ENCODE peak calls at places on chromosomes 7 and 10, in nine cellular contexts. M is AG10803; O is heart right ventricle; G is HCT116; U is Panc1; E is kidney; R is suprapubic skin; W is prostate gland; A is CD8-positive, alpha-beta T cell. F is an unnamed sample.

GRCh38 chr10:123241391-123242141 is 87.4 kb downstream of the BUB3 start:
- DNase-seq in M (no peak), W (no peak), E (no peak), U (no peak), A (peak), R (no peak), O (no peak), G (no peak), F (peak)

GRCh38 chr10:69684020-69684980 is 54.3 kb downstream of the FAM241B start:
- DNase-seq in O (peak), W (peak), R (no peak), E (peak), U (no peak), A (no peak), G (no peak), M (no peak), F (no peak)

GRCh38 chr10:31977440-31978157 is 49.0 kb upstream of the ARHGAP12 start:
- DNase-seq in A (no peak), G (no peak), R (no peak), M (peak), U (no peak), O (no peak), W (no peak), E (no peak), F (peak)

GRCh38 chr10:122786269-122786668 is 59.4 kb downstream of the CUZD1 start:
- DNase-seq in W (no peak), R (no peak), O (no peak), E (no peak), G (no peak), M (peak), A (no peak), U (no peak), F (no peak)

GRCh38 chr10:61795551-61795950 is 105.9 kb upstream of the ARID5B start:
- DNase-seq in R (no peak), G (no peak), W (no peak), M (no peak), E (no peak), A (no peak), U (no peak), O (no peak), F (no peak)

GRCh38 chr10:9863559-9864121 is 1154.0 kb upstream of the CELF2 start:
- DNase-seq in E (no peak), R (no peak), U (no peak), W (no peak), G (no peak), O (no peak), M (no peak), A (no peak), F (no peak)

GRCh38 chr10:13351340-13351915 is 3.3 kb upstream of the SEPHS1 start:
- DNase-seq in G (no peak), O (no peak), M (no peak), A (peak), W (no peak), E (no peak), U (no peak), R (no peak), F (no peak)

GRCh38 chr10:79422178-79422892 is 23.1 kb downstream of the ZCCHC24 start:
- DNase-seq in M (peak), G (no peak), R (no peak), U (no peak), W (no peak), O (peak), E (peak), A (no peak), F (no peak)

GRCh38 chr10:114767589-114768393 is 53.8 kb upstream of the FHIP2A start:
- DNase-seq in W (no peak), A (peak), E (peak), G (no peak), O (peak), M (no peak), R (no peak), U (no peak), F (no peak)

GRCh38 chr7:43303740-43304241 is 191.3 kb downstream of the HECW1 start:
- DNase-seq in R (no peak), E (no peak), U (no peak), M (no peak), W (no peak), G (peak), A (no peak), O (no peak), F (no peak)

GRCh38 chr10:23088609-23089008 is 6.8 kb upstream of the MSRB2 start:
- DNase-seq in O (no peak), W (no peak), R (no peak), E (no peak), A (no peak), M (peak), G (no peak), U (no peak), F (no peak)

DNA sequence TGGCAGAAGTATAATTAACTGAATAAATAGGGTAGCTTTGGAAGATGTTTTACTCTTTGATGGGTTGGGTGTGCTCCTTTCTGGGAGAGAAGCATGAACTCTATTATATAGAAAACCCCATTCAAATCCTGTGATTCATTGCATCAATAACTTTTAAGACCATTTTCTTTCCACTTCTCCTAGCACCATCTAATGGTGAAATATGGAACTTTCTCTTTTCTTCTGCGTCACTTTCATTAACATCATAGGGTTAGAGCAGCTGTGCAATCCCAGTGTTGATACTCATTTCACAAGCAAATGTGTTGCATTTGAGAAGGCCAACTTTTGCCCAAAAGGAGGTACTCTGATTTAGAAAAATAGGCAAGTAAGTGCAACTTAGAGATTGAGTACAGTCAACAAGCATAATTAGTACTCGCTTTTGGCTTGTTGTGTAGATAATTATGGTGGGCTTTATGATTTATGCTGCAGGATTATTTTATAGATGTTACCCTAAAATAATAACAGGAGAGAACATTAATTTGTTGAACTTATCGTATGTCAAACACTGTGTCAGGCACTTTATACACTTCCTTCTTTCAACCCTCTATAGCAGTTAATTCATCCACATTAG is 92.9 kb downstream of the CPED1 start:
- DNase-seq in R (no peak), W (no peak), U (peak), G (peak), E (no peak), O (no peak), A (no peak), M (peak), F (peak)
- TF ChIP-seq CTCF in R (peak), W (peak), U (peak), G (peak), E (peak), O (peak), A (peak), M (peak), F (peak)

GRCh38 chr7:7103343-7104313 is 78.7 kb upstream of the C1GALT1 start:
- DNase-seq in U (peak), M (peak), R (no peak), A (peak), W (peak), E (peak), G (peak), O (no peak), F (peak)
- H3K4me3 ChIP-seq in U (no peak), M (no peak), R (no peak), A (no peak), W (no peak), E (no peak), G (no peak), O (no peak), F (no peak)

GRCh38 chr10:68271104-68271882 is 39.4 kb upstream of the ATOH7 start:
- DNase-seq in U (no peak), O (no peak), G (no peak), M (peak), A (no peak), R (no peak), W (no peak), E (no peak), F (no peak)
- TF ChIP-seq CTCF in U (no peak), O (no peak), G (no peak), M (no peak), A (no peak), R (no peak), W (no peak), E (no peak), F (no peak)

DNA sequence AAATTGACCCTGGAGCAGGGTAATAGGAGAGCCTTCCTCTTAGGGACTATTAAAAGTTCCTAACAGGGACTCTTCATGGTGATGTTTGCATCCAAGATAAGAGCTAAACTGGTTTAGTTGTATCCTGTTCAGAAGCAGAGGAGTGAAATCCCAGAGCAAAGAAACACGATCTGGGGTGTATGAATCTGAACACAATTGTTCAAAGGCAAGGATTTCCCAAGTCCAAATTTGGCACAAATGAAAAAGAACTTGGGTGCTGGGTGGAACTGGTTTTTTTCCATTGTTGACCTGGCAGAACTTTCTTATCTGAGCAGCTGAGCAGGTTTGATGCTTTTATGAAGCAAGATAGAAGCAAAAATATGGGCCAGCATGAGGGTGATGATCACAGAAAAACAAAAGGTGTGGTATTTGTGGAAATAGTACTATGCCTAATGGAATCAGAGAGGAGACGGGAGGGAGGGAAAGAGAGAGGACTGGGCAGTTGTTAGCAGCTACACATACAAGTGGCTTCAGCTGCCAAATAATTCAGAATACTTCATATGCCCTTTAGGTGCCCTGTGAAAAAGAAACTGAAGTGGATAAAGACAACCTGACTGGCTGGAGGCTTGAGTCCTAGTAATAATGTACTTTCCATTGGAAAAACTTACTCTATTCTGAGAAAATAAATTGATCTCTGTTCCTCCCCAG is 6.1 kb downstream of the AGFG2 start:
- DNase-seq in W (peak), E (no peak), O (no peak), M (no peak), R (no peak), A (no peak), G (no peak), U (no peak), F (no peak)
- H3K4me3 ChIP-seq in W (no peak), E (no peak), O (no peak), M (no peak), R (peak), A (peak), G (peak), U (no peak), F (peak)

GRCh38 chr10:88165849-88166271 is 302.4 kb downstream of the PTEN start:
- DNase-seq in O (no peak), A (no peak), R (no peak), E (no peak), W (no peak), M (peak), U (no peak), G (no peak), F (no peak)
- TF ChIP-seq CTCF in O (no peak), A (no peak), R (no peak), E (no peak), W (no peak), M (no peak), U (no peak), G (no peak), F (no peak)

GRCh38 chr7:101823086-101823485 is 5.7 kb downstream of the CUX1 start:
- DNase-seq in M (no peak), O (no peak), G (no peak), A (no peak), W (peak), U (no peak), R (no peak), E (no peak), F (no peak)

GRCh38 chr7:101818699-101819071 is 1.3 kb downstream of the CUX1 start:
- DNase-seq in U (no peak), R (no peak), O (no peak), M (no peak), G (no peak), W (no peak), E (no peak), A (no peak), F (no peak)

GRCh38 chr7:101819913-101820522 is 2.6 kb downstream of the CUX1 start:
- DNase-seq in A (no peak), E (no peak), O (no peak), G (no peak), W (no peak), R (no peak), M (no peak), U (no peak), F (no peak)

GRCh38 chr7:101819183-101819582 is 1.8 kb downstream of the CUX1 start:
- DNase-seq in M (no peak), W (no peak), E (no peak), U (no peak), A (no peak), R (no peak), G (no peak), O (no peak), F (no peak)

GRCh38 chr7:101820703-101821102 is 3.3 kb downstream of the CUX1 start:
- DNase-seq in R (no peak), M (peak), O (no peak), G (no peak), U (no peak), A (no peak), W (no peak), E (no peak), F (no peak)
- H3K4me3 ChIP-seq in R (no peak), M (no peak), O (no peak), G (no peak), U (no peak), A (no peak), W (no peak), E (no peak), F (no peak)

GRCh38 chr7:32761451-32762320 is 129.9 kb downstream of the KBTBD2 start:
- DNase-seq in A (no peak), E (no peak), O (peak), R (no peak), G (no peak), W (no peak), M (no peak), U (no peak), F (no peak)
- TF ChIP-seq CTCF in A (no peak), E (no peak), O (no peak), R (no peak), G (no peak), W (no peak), M (no peak), U (no peak), F (no peak)